ENCODE peak calls at places on chromosomes 4 and X, in five cellular contexts. One of them, this sample, is unnamed. For H3K4me1, the result is how much of the 10 kb centered on the place peaks cover.

GRCh38 chrX:134604701-134605271 is 53.5 kb downstream of the PLAC1 start:
- DNase-seq in MM.1S: no peak
- DNase-seq in mammary epithelial cell: peak
- DNase-seq in fibroblast of lung: peak
- DNase-seq in endothelial cell of umbilical vein: peak
- DNase-seq in this sample: peak

GRCh38 chrX:40729923-40730584 is 5.3 kb downstream of the MED14 start:
- DNase-seq in mammary epithelial cell: no peak
- DNase-seq in MM.1S: no peak
- DNase-seq in endothelial cell of umbilical vein: no peak
- DNase-seq in fibroblast of lung: no peak
- DNase-seq in this sample: no peak

GRCh38 chr4:127141857-127142256 is 490.9 kb upstream of the INTU start:
- DNase-seq in endothelial cell of umbilical vein: no peak
- DNase-seq in mammary epithelial cell: peak
- DNase-seq in MM.1S: no peak
- DNase-seq in fibroblast of lung: peak
- DNase-seq in this sample: peak

GRCh38 chr4:185559913-185560281 is 24.6 kb upstream of the PDLIM3 start:
- DNase-seq in MM.1S: no peak
- DNase-seq in mammary epithelial cell: peak
- DNase-seq in endothelial cell of umbilical vein: peak
- DNase-seq in fibroblast of lung: peak
- DNase-seq in this sample: peak

GRCh38 chrX:131792789-131793462 is 230.2 kb upstream of the STK26 start:
- DNase-seq in endothelial cell of umbilical vein: no peak
- DNase-seq in MM.1S: peak
- DNase-seq in mammary epithelial cell: peak
- DNase-seq in fibroblast of lung: no peak
- DNase-seq in this sample: peak

GRCh38 chr4:181956502-181956901 is 286.7 kb upstream of the TENM3 start:
- DNase-seq in fibroblast of lung: no peak
- DNase-seq in mammary epithelial cell: no peak
- DNase-seq in MM.1S: no peak
- DNase-seq in endothelial cell of umbilical vein: no peak
- DNase-seq in this sample: no peak

GRCh38 chrX:150227873-150228272 is 135.2 kb upstream of the MAMLD1 start:
- DNase-seq in mammary epithelial cell: no peak
- DNase-seq in endothelial cell of umbilical vein: no peak
- DNase-seq in fibroblast of lung: no peak
- DNase-seq in MM.1S: no peak
- DNase-seq in this sample: no peak

GRCh38 chr4:82599336-82599735 is 37.5 kb upstream of the TMEM150C start:
- DNase-seq in mammary epithelial cell: no peak
- DNase-seq in fibroblast of lung: no peak
- DNase-seq in endothelial cell of umbilical vein: no peak
- DNase-seq in MM.1S: no peak
- DNase-seq in this sample: no peak

GRCh38 chrX:121987163-121987562 is 939.8 kb downstream of the GLUD2 start:
- DNase-seq in MM.1S: no peak
- DNase-seq in endothelial cell of umbilical vein: no peak
- DNase-seq in fibroblast of lung: no peak
- DNase-seq in mammary epithelial cell: no peak
- DNase-seq in this sample: peak
- H3K4me1 ChIP-seq in MM.1S: under half
- H3K4me1 ChIP-seq in endothelial cell of umbilical vein: under half
- H3K4me1 ChIP-seq in fibroblast of lung: under half
- H3K4me1 ChIP-seq in mammary epithelial cell: under half
- H3K4me1 ChIP-seq in this sample: under half

GRCh38 chr4:28776004-28776403 is 1915.4 kb downstream of the STIM2 start:
- DNase-seq in endothelial cell of umbilical vein: no peak
- DNase-seq in MM.1S: no peak
- DNase-seq in mammary epithelial cell: no peak
- DNase-seq in fibroblast of lung: peak
- DNase-seq in this sample: no peak
- H2AFZ ChIP-seq in endothelial cell of umbilical vein: no peak
- H2AFZ ChIP-seq in MM.1S: no peak
- H2AFZ ChIP-seq in mammary epithelial cell: no peak
- H2AFZ ChIP-seq in fibroblast of lung: no peak
- H2AFZ ChIP-seq in this sample: no peak

DNA sequence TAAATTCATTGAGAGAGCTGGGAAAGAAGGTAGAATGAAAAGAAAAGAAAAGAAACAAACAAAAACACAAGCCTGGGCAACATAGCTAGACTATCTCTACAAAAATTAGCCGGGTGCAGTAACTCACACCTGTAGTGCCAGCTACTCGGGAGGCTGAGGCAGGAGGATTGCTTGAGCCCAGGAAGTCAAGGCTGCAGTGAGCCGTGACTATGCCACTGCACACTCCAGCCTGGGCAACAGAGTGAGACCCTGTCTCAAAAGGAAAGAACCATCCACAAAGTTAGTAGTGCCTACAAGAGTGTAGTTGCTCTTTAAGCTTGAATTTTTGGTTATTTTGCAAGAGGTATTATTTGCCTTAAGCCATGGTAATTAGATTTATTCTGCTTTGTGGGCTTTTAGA is 157.7 kb downstream of the CBR4 start:
- DNase-seq in mammary epithelial cell: no peak
- DNase-seq in MM.1S: no peak
- DNase-seq in fibroblast of lung: no peak
- DNase-seq in endothelial cell of umbilical vein: no peak
- DNase-seq in this sample: no peak
- H3K4me1 ChIP-seq in mammary epithelial cell: under half
- H3K4me1 ChIP-seq in MM.1S: under half
- H3K4me1 ChIP-seq in fibroblast of lung: under half
- H3K4me1 ChIP-seq in endothelial cell of umbilical vein: under half
- H3K4me1 ChIP-seq in this sample: under half

DNA sequence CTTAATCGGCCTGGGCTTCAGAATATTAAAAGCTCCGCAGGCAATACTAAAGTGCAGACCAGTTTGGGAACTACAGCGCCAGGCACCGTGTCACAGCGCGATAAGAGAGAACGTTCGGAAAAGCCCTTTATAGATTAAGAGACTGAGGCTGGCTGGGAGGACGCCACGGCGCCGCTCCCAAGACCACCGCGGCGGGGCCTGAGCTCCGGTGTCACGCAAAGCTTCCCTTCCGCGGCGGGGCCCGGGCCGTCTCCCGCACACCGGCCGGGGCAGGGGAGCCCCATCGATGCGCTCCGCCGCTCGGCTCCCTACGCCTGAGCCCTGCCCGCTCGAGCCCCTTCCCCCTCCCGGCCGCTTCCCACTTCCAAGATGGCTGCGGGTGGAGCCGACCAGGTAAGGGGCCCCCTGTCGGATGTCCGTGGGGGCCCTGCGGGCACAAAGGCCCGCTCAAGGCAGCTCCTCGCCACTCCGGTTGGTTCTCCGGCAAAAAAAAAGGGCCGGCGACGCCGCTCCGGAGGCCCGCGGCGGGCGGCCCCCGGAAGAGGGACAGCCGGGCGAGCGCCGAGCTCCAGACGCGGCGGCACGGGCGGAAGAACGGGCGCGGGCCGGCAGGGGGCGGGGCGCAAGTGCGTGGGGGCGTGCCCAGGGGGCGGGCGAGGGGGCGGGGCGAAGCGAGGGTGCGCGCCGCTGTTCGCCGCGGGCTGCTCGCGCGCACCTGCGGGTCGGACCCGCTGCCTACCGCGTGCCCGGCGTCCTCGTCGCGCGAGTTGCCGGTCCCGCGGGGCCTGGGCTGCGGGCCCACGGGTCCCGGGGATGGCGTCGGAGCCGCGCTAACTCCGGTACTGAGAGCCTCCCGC is at the start of gene TBC1D14:
- DNase-seq in endothelial cell of umbilical vein: peak
- DNase-seq in MM.1S: peak
- DNase-seq in mammary epithelial cell: peak
- DNase-seq in fibroblast of lung: peak
- DNase-seq in this sample: peak
- H2AFZ ChIP-seq in endothelial cell of umbilical vein: peak
- H2AFZ ChIP-seq in MM.1S: peak
- H2AFZ ChIP-seq in mammary epithelial cell: peak
- H2AFZ ChIP-seq in fibroblast of lung: peak
- H2AFZ ChIP-seq in this sample: peak

DNA sequence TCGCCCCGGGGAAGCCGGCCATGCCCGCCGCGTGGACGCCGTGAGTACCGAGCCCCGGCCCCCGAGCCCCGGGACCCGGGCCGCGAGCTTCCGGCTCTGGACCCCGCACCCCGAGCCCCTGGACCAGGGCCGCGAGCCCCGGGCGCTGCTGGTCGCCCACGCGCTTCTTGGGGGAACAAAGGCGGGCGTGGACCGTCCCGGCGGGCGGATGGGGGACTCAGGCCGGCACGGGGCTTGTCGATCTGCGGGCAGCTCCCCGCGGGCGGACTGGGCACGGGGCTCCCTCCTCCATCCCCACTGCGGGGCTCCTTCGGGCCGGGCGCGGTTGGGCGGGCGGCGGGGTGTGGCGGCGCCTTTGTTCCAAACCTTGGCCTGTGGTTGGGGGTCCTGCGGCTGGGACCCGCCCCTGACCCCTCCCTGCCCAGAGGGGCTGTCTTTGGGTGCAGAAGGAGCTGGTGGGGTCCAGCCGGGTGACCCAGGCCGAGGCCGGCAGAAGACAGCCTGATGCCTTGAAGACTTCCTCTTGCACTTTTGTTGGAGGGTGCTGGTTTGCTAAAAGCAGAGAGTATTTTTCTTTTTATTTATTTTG is 25.2 kb upstream of the ADD1 start:
- DNase-seq in MM.1S: no peak
- DNase-seq in mammary epithelial cell: no peak
- DNase-seq in fibroblast of lung: no peak
- DNase-seq in endothelial cell of umbilical vein: no peak
- DNase-seq in this sample: peak
- H3K4me1 ChIP-seq in MM.1S: under half
- H3K4me1 ChIP-seq in mammary epithelial cell: under half
- H3K4me1 ChIP-seq in fibroblast of lung: under half
- H3K4me1 ChIP-seq in endothelial cell of umbilical vein: under half
- H3K4me1 ChIP-seq in this sample: under half

GRCh38 chr4:120816385-120816784 is 106.1 kb downstream of the PRDM5 start:
- DNase-seq in MM.1S: no peak
- DNase-seq in mammary epithelial cell: no peak
- DNase-seq in fibroblast of lung: no peak
- DNase-seq in endothelial cell of umbilical vein: no peak
- DNase-seq in this sample: peak
- H2AFZ ChIP-seq in MM.1S: no peak
- H2AFZ ChIP-seq in mammary epithelial cell: no peak
- H2AFZ ChIP-seq in fibroblast of lung: no peak
- H2AFZ ChIP-seq in endothelial cell of umbilical vein: no peak
- H2AFZ ChIP-seq in this sample: peak

DNA sequence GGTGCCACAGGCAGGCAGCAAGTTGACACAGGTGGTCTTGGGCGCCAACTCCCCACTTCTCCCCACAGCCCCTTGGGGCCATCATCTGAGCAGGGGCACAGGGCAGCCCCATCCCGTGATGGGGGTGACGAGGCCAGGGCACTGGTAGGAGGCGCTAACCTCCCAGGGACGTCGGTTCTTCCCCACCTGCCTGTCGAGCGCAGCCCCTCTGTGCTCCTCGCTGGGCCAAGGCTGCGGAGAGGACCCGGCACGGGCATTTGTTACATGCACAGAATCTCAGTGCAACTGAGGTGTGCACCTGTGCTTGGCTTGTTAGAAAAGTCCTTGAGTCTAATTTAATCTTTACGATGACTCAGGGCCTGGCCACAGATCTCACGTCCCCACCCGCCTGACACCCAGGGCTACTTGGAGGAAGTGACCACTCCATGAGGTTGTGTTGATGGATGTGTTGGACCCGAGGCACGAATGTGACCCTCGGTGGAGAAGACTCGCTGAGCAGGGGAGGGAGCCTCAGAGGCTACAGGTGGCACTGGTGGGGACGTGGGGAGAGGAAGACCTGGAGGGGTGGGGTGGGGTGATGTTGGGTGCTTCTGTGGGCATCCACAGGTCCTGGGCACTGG is 3.1 kb upstream of the SH3TC1 start:
- DNase-seq in fibroblast of lung: no peak
- DNase-seq in MM.1S: no peak
- DNase-seq in endothelial cell of umbilical vein: peak
- DNase-seq in mammary epithelial cell: no peak
- DNase-seq in this sample: no peak
- H3K4me1 ChIP-seq in fibroblast of lung: under half
- H3K4me1 ChIP-seq in MM.1S: under half
- H3K4me1 ChIP-seq in endothelial cell of umbilical vein: half or more
- H3K4me1 ChIP-seq in mammary epithelial cell: under half
- H3K4me1 ChIP-seq in this sample: under half

DNA sequence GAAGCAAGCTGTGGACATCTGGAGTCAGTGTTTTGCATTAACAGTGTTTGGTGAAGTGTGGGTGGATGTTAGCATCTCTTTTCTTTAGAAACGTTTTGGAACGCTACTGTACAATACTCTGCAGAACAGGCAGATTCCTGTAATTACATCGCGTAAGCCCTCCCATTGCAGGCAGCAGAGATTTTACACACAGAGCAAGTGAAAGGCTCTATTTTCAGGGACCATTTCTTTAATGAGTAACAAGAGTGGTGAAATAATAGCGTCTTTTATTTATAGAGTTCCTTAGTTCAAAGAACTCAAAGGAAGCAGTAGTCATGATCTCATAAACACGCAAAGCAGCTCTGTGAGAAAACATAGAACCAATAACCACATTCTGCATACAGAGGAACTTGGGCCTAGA is 298.6 kb upstream of the EPHA5 start:
- DNase-seq in endothelial cell of umbilical vein: no peak
- DNase-seq in mammary epithelial cell: no peak
- DNase-seq in MM.1S: no peak
- DNase-seq in fibroblast of lung: no peak
- DNase-seq in this sample: no peak
- H2AFZ ChIP-seq in endothelial cell of umbilical vein: no peak
- H2AFZ ChIP-seq in mammary epithelial cell: no peak
- H2AFZ ChIP-seq in MM.1S: no peak
- H2AFZ ChIP-seq in fibroblast of lung: no peak
- H2AFZ ChIP-seq in this sample: no peak